ENCODE peak calls at places on chromosomes 16 and 17, in four cellular contexts. One of them, this sample, is unnamed.

GRCh38 chr17:79954281-79955166 is 81.1 kb downstream of the TBC1D16 start:
- DNase-seq in NCI-H2081: no peak
- DNase-seq in neural crest cell: no peak
- DNase-seq in amygdala: no peak
- DNase-seq in this sample: no peak

GRCh38 chr17:63573634-63574033 is 23.4 kb downstream of the DCAF7 start:
- DNase-seq in neural crest cell: no peak
- DNase-seq in NCI-H2081: peak; percentile 16
- DNase-seq in amygdala: no peak
- DNase-seq in this sample: no peak

GRCh38 chr16:56918467-56919012 is 13.4 kb upstream of the HERPUD1 start:
- DNase-seq in NCI-H2081: no peak
- DNase-seq in neural crest cell: no peak
- DNase-seq in amygdala: no peak
- DNase-seq in this sample: no peak

GRCh38 chr17:75003070-75003956 is 9.2 kb upstream of the MRPL58 start:
- DNase-seq in neural crest cell: no peak
- DNase-seq in amygdala: no peak
- DNase-seq in NCI-H2081: no peak
- DNase-seq in this sample: no peak

GRCh38 chr17:47855737-47856136 is 4.8 kb upstream of the SP6 start:
- DNase-seq in neural crest cell: no peak
- DNase-seq in NCI-H2081: no peak
- DNase-seq in amygdala: no peak
- DNase-seq in this sample: no peak

GRCh38 chr17:57515662-57516211 is 229.4 kb downstream of the CCDC182 start:
- DNase-seq in amygdala: no peak
- DNase-seq in NCI-H2081: no peak
- DNase-seq in neural crest cell: no peak
- DNase-seq in this sample: no peak

GRCh38 chr17:60065136-60065535 is 13.6 kb downstream of the HEATR6 start:
- DNase-seq in NCI-H2081: no peak
- DNase-seq in neural crest cell: no peak
- DNase-seq in amygdala: no peak
- DNase-seq in this sample: no peak

GRCh38 chr17:74437702-74438101 is 5.8 kb downstream of the GPRC5C start:
- DNase-seq in NCI-H2081: no peak
- DNase-seq in neural crest cell: no peak
- DNase-seq in amygdala: no peak
- DNase-seq in this sample: no peak

GRCh38 chr17:72732893-72733618 is 359.4 kb downstream of the SLC39A11 start:
- DNase-seq in NCI-H2081: no peak
- DNase-seq in neural crest cell: no peak
- DNase-seq in amygdala: no peak
- DNase-seq in this sample: no peak

GRCh38 chr16:31141489-31142108 is 6.1 kb upstream of the PRSS8 start:
- DNase-seq in amygdala: peak; percentile 51
- DNase-seq in NCI-H2081: no peak
- DNase-seq in neural crest cell: no peak
- DNase-seq in this sample: no peak

GRCh38 chr16:78297066-78297666 is 197.7 kb downstream of the WWOX start:
- DNase-seq in amygdala: no peak
- DNase-seq in NCI-H2081: peak; percentile 86
- DNase-seq in neural crest cell: no peak
- DNase-seq in this sample: no peak

GRCh38 chr17:357634-358033 is 5.0 kb upstream of the RPH3AL start:
- DNase-seq in neural crest cell: no peak
- DNase-seq in amygdala: no peak
- DNase-seq in NCI-H2081: no peak
- DNase-seq in this sample: no peak

GRCh38 chr17:73531171-73531570 is 113.1 kb downstream of the SDK2 start:
- DNase-seq in NCI-H2081: no peak
- DNase-seq in amygdala: no peak
- DNase-seq in neural crest cell: no peak
- DNase-seq in this sample: no peak

GRCh38 chr17:49978501-49978900 is 9.5 kb downstream of the DLX4 start:
- DNase-seq in amygdala: no peak
- DNase-seq in neural crest cell: no peak
- DNase-seq in NCI-H2081: no peak
- DNase-seq in this sample: no peak

GRCh38 chr16:60605176-60605575 is 1431.1 kb downstream of the CDH8 start:
- DNase-seq in amygdala: no peak
- DNase-seq in NCI-H2081: no peak
- DNase-seq in neural crest cell: no peak
- DNase-seq in this sample: no peak

GRCh38 chr16:23452221-23452571 is 793 bp downstream of the COG7 start:
- DNase-seq in neural crest cell: no peak
- DNase-seq in NCI-H2081: no peak
- DNase-seq in amygdala: no peak
- DNase-seq in this sample: no peak

GRCh38 chr17:40106760-40107265 is 6.4 kb upstream of the NR1D1 start:
- DNase-seq in amygdala: no peak
- DNase-seq in NCI-H2081: no peak
- DNase-seq in neural crest cell: no peak
- DNase-seq in this sample: no peak

This sample was measured in putamen.